ENCODE peak calls at places on chromosomes 13 and 19, in nine cellular contexts. N is T1000; D is cerebellar cortex; V is activated naive CD8-positive, alpha-beta T cell treated with anti-CD3 and anti-CD28 coated beads for 36 hours; K is frontal cortex; M is nephron progenitor cell; F is SK-N-MC; T is stimulated activated CD8-positive, alpha-beta memory T cell treated with anti-CD3 and anti-CD28 coated beads, Interleukin-15, amount 100 ng/mL, for 1 hour; C is ELR. J is an unnamed sample.

GRCh38 chr19:30156646-30157045 is 214.6 kb downstream of the URI1 start:
- DNase-seq in D (no peak), N (no peak), C (no peak), V (no peak), F (no peak), K (no peak), M (no peak), T (no peak), J (no peak)

GRCh38 chr13:110318920-110319319 is 11.8 kb downstream of the COL4A2 start:
- DNase-seq in K (no peak), D (no peak), N (no peak), F (no peak), C (no peak), V (no peak), T (no peak), M (no peak), J (no peak)

GRCh38 chr19:50459067-50459456 is 17.2 kb upstream of the EMC10 start:
- DNase-seq in N (no peak), C (no peak), T (no peak), K (no peak), F (no peak), V (no peak), M (no peak), D (no peak), J (no peak)

GRCh38 chr19:58330458-58330857 is 3.7 kb downstream of the ZSCAN22 start:
- DNase-seq in C (peak; percentile 73), V (no peak), F (no peak), T (no peak), K (no peak), M (no peak), N (no peak), D (no peak), J (no peak)

GRCh38 chr19:55655648-55656040 is 809 bp downstream of the U2AF2 start:
- DNase-seq in V (no peak), C (no peak), K (no peak), T (no peak), D (no peak), F (no peak), M (no peak), N (no peak), J (no peak)

GRCh38 chr19:5189318-5189607 is 151.3 kb downstream of the PTPRS start:
- DNase-seq in T (no peak), C (no peak), N (no peak), V (no peak), D (no peak), M (no peak), F (no peak), K (no peak), J (no peak)

GRCh38 chr13:59931621-59932020 is 232.1 kb downstream of the DIAPH3 start:
- DNase-seq in M (no peak), T (no peak), D (no peak), K (no peak), V (no peak), N (no peak), F (no peak), C (no peak), J (no peak)

GRCh38 chr19:2491130-2491801 is 15.3 kb downstream of the GADD45B start:
- DNase-seq in M (no peak), V (no peak), N (peak; percentile 66), T (no peak), K (no peak), D (no peak), C (peak; percentile 88), F (no peak), J (no peak)

GRCh38 chr19:3064011-3064330 is 1.7 kb upstream of the TLE5 start:
- DNase-seq in F (no peak), K (no peak), V (no peak), T (no peak), M (no peak), C (no peak), N (no peak), D (no peak), J (no peak)

GRCh38 chr13:113491418-113491883 is 940 bp upstream of the DCUN1D2 start:
- DNase-seq in K (peak; percentile 40), T (no peak), N (peak; percentile 28), M (peak; percentile 54), V (peak; percentile 7), D (no peak), C (peak; percentile 63), F (no peak), J (no peak)

GRCh38 chr19:18399008-18399407 is 1.6 kb upstream of the LRRC25 start:
- DNase-seq in F (no peak), K (no peak), M (no peak), T (no peak), N (no peak), D (no peak), V (no peak), C (peak; percentile 80), J (no peak)

GRCh38 chr13:110308377-110309158 is 1.5 kb downstream of the COL4A2 start:
- DNase-seq in T (no peak), F (no peak), V (no peak), M (peak; percentile 59), K (no peak), N (no peak), C (peak; percentile 78), D (no peak), J (no peak)

GRCh38 chr13:30493670-30494381 is 28.1 kb upstream of the HMGB1 start:
- DNase-seq in C (no peak), F (no peak), D (no peak), M (no peak), V (no peak), T (no peak), N (no peak), K (no peak), J (no peak)

GRCh38 chr13:102830646-102831045 is 15.2 kb upstream of the ERCC5 start:
- DNase-seq in C (no peak), V (no peak), F (no peak), K (no peak), M (no peak), N (no peak), D (no peak), T (no peak), J (no peak)

GRCh38 chr13:109940637-109941036 is 154.3 kb upstream of the IRS2 start:
- DNase-seq in K (no peak), C (no peak), M (no peak), T (no peak), D (no peak), N (no peak), F (no peak), V (no peak), J (no peak)

GRCh38 chr13:84940801-84941200 is 858.4 kb downstream of the SLITRK6 start:
- DNase-seq in T (no peak), K (no peak), M (no peak), F (no peak), C (no peak), V (no peak), D (no peak), N (no peak), J (no peak)

GRCh38 chr13:30776661-30777060 is 41.3 kb downstream of the ALOX5AP start:
- DNase-seq in M (no peak), N (no peak), D (no peak), C (no peak), V (no peak), T (no peak), K (no peak), F (no peak), J (no peak)

GRCh38 chr13:95445116-95445515 is 107.4 kb upstream of the CLDN10 start:
- DNase-seq in K (no peak), T (no peak), D (no peak), M (no peak), V (no peak), C (no peak), N (no peak), F (no peak), J (no peak)

GRCh38 chr13:19984430-19985218 is 26.1 kb downstream of the ZMYM2 start:
- DNase-seq in D (peak; percentile 47), T (no peak), C (peak; percentile 64), K (peak; percentile 28), M (no peak), V (no peak), F (peak; percentile 40), N (no peak), J (peak; percentile 7)

GRCh38 chr13:111623743-111624505 is 303.5 kb downstream of the TEX29 start:
- DNase-seq in V (no peak), T (no peak), F (no peak), C (no peak), M (no peak), N (no peak), D (no peak), K (no peak), J (no peak)

GRCh38 chr19:47520343-47520806 is 5.5 kb upstream of the NAPA start:
- DNase-seq in F (no peak), T (no peak), M (no peak), N (peak; percentile 15), D (no peak), C (peak; percentile 10), K (no peak), V (no peak), J (no peak)

GRCh38 chr13:99905224-99905623 is 66.3 kb downstream of the ZIC5 start:
- DNase-seq in K (no peak), M (no peak), N (no peak), D (no peak), C (peak; percentile 8), V (no peak), F (no peak), T (no peak), J (no peak)

GRCh38 chr19:33794578-33795369 is 1.9 kb upstream of the KCTD15 start:
- DNase-seq in M (peak; percentile 52), N (no peak), T (no peak), D (peak; percentile 23), V (no peak), F (no peak), K (no peak), C (no peak), J (no peak)

GRCh38 chr19:38047048-38047435 is 140.0 kb downstream of the SIPA1L3 start:
- DNase-seq in K (no peak), D (no peak), F (no peak), C (no peak), M (no peak), V (no peak), T (no peak), N (no peak), J (no peak)

GRCh38 chr19:51002542-51003311 is 1.3 kb upstream of the KLK8 start:
- DNase-seq in K (no peak), F (no peak), M (peak; percentile 68), V (peak; percentile 58), D (no peak), T (no peak), C (peak; percentile 46), N (no peak), J (no peak)

GRCh38 chr13:38602261-38602660 is 84.6 kb upstream of the FREM2 start:
- DNase-seq in V (no peak), D (no peak), F (no peak), K (no peak), C (peak; percentile 3), M (no peak), N (no peak), T (no peak), J (no peak)

GRCh38 chr13:40812724-40813445 is 23.5 kb downstream of the SLC25A15 start:
- DNase-seq in T (no peak), D (no peak), C (peak; percentile 88), V (no peak), M (no peak), K (no peak), N (no peak), F (no peak), J (no peak)

GRCh38 chr19:39740395-39740794 is 2.6 kb upstream of the CLC start:
- DNase-seq in V (no peak), N (no peak), T (no peak), M (no peak), D (no peak), C (no peak), K (no peak), F (no peak), J (no peak)

GRCh38 chr19:35266904-35267817 is 1.6 kb upstream of the USF2 start:
- DNase-seq in K (no peak), D (peak; percentile 27), V (peak; percentile 48), T (no peak), M (peak; percentile 57), F (no peak), N (peak; percentile 20), C (peak; percentile 42), J (peak; percentile 57)

GRCh38 chr13:99992912-99993311 is 11.3 kb downstream of the ZIC2 start:
- DNase-seq in M (no peak), C (peak; percentile 59), K (no peak), T (no peak), V (no peak), F (no peak), N (no peak), D (peak; percentile 20), J (no peak)

GRCh38 chr13:28568286-28568685 is 73.4 kb upstream of the FLT1 start:
- DNase-seq in K (no peak), V (no peak), M (no peak), T (no peak), C (no peak), F (no peak), D (no peak), N (no peak), J (no peak)